ENCODE peak calls at places on chromosomes 4 and X, in seven cellular contexts. W is skeletal muscle cell; A is kidney; U is kidney glomerular epithelial cell; R is activated CD4-positive, alpha-beta T cell treated with anti-CD3 and anti-CD28 coated beads for 36 hours; J is NCI-H2081; T is fibroblast of pulmonary artery. Q is an unnamed sample.

GRCh38 chrX:13376857-13377441 is 57.1 kb upstream of the ATXN3L start:
- DNase-seq in A (no peak), T (peak), W (peak), J (peak), U (no peak), R (peak), Q (peak)

GRCh38 chrX:50691820-50692219 is 122.2 kb downstream of the SHROOM4 start:
- DNase-seq in J (peak), A (no peak), W (no peak), T (peak), U (peak), R (peak), Q (peak)

GRCh38 chrX:37871626-37872302 is 24.4 kb upstream of the DYNLT3 start:
- DNase-seq in W (peak), U (peak), A (no peak), T (peak), J (no peak), R (peak), Q (peak)

GRCh38 chr4:15164571-15164970 is 162.3 kb downstream of the CPEB2 start:
- DNase-seq in W (no peak), J (no peak), R (no peak), A (no peak), U (peak), T (no peak), Q (no peak)

GRCh38 chr4:39565925-39566630 is 38.8 kb upstream of the UGDH start:
- DNase-seq in W (peak), R (no peak), A (no peak), U (peak), J (no peak), T (peak), Q (no peak)

GRCh38 chr4:66564901-66565648 is 894.8 kb upstream of the EPHA5 start:
- DNase-seq in T (peak), R (no peak), U (no peak), J (no peak), W (peak), A (no peak), Q (no peak)

GRCh38 chrX:47992669-47993068 is 11.1 kb downstream of the ZNF182 start:
- DNase-seq in J (no peak), R (no peak), U (no peak), W (no peak), A (no peak), T (no peak), Q (no peak)

GRCh38 chr4:105634402-105634801 is 74.1 kb downstream of the INTS12 start:
- DNase-seq in T (no peak), A (no peak), R (no peak), J (no peak), U (no peak), W (no peak), Q (no peak)

GRCh38 chrX:86066998-86067397 is 19.6 kb upstream of the CHM start:
- DNase-seq in R (no peak), A (no peak), U (no peak), T (no peak), J (no peak), W (no peak), Q (no peak)

GRCh38 chr4:48665555-48666186 is 114.4 kb downstream of the FRYL start:
- DNase-seq in W (no peak), J (no peak), U (no peak), R (no peak), T (no peak), A (no peak), Q (no peak)

GRCh38 chr4:22238742-22239141 is 277.1 kb downstream of the ADGRA3 start:
- DNase-seq in R (no peak), A (no peak), U (no peak), J (no peak), W (no peak), T (peak), Q (peak)

GRCh38 chrX:43868791-43869190 is 13.5 kb downstream of the MAOB start:
- DNase-seq in A (no peak), T (no peak), J (no peak), W (no peak), U (peak), R (no peak), Q (peak)

GRCh38 chr4:119210760-119211159 is 1.8 kb upstream of the USP53 start:
- DNase-seq in U (no peak), W (peak), J (no peak), T (peak), R (no peak), A (no peak), Q (no peak)

GRCh38 chr4:184950926-184951325 is 67.4 kb upstream of the HELT start:
- DNase-seq in U (no peak), A (no peak), W (no peak), R (no peak), T (no peak), J (no peak), Q (no peak)

GRCh38 chrX:132520213-132520612 is 31.4 kb upstream of the MBNL3 start:
- DNase-seq in U (no peak), W (no peak), A (no peak), J (no peak), T (no peak), R (no peak), Q (no peak)

GRCh38 chr4:1249731-1250526 is 999 bp upstream of the CTBP1 start:
- DNase-seq in J (peak), W (no peak), T (peak), R (peak), A (peak), U (no peak), Q (no peak)

GRCh38 chrX:21408776-21409175 is 34.6 kb downstream of the CNKSR2 start:
- DNase-seq in W (no peak), U (no peak), A (no peak), R (no peak), T (no peak), J (no peak), Q (no peak)

GRCh38 chrX:107537815-107538214 is 88.4 kb downstream of the FRMPD3 start:
- DNase-seq in T (peak), J (peak), U (peak), W (no peak), A (no peak), R (peak), Q (peak)

GRCh38 chrX:19707472-19707871 is 179.9 kb downstream of the SH3KBP1 start:
- DNase-seq in A (no peak), J (no peak), R (no peak), U (no peak), W (no peak), T (peak), Q (no peak)

GRCh38 chr4:105061720-105062119 is 85.0 kb upstream of the TET2 start:
- DNase-seq in W (no peak), R (no peak), A (no peak), U (no peak), T (no peak), J (no peak), Q (no peak)

GRCh38 chr4:52142816-52143215 is 91.7 kb downstream of the SPATA18 start:
- DNase-seq in J (no peak), U (no peak), R (no peak), A (no peak), W (no peak), T (no peak), Q (no peak)

GRCh38 chr4:139835006-139835405 is 169.4 kb downstream of the MGST2 start:
- DNase-seq in A (no peak), T (peak), J (no peak), R (no peak), U (peak), W (no peak), Q (peak)

GRCh38 chrX:101415180-101416130 is 7.4 kb downstream of the HNRNPH2 start:
- DNase-seq in W (no peak), U (peak), R (peak), T (peak), J (peak), A (no peak), Q (peak)

GRCh38 chr4:77819409-77819835 is 254 bp upstream of the CNOT6L start:
- DNase-seq in W (no peak), J (peak), A (peak), R (peak), T (peak), U (no peak), Q (no peak)

GRCh38 chrX:148371251-148371650 is 129.2 kb upstream of the AFF2 start:
- DNase-seq in T (no peak), R (no peak), J (no peak), U (no peak), W (no peak), A (no peak), Q (no peak)

GRCh38 chrX:23554304-23554703 is 113.0 kb upstream of the PRDX4 start:
- DNase-seq in U (peak), W (peak), A (no peak), T (peak), J (peak), R (no peak), Q (peak)

GRCh38 chrX:150935466-150935865 is 37.0 kb upstream of the CD99L2 start:
- DNase-seq in W (peak), J (no peak), T (peak), U (peak), R (no peak), A (peak), Q (no peak)

GRCh38 chr4:158496030-158496741 is 25.5 kb upstream of the RXFP1 start:
- DNase-seq in U (no peak), A (no peak), T (peak), J (no peak), R (peak), W (no peak), Q (peak)

GRCh38 chr4:94304365-94304971 is 38.2 kb downstream of the HPGDS start:
- DNase-seq in T (peak), R (peak), A (no peak), U (peak), J (peak), W (no peak), Q (peak)

GRCh38 chr4:126395661-126396060 is 1080.9 kb downstream of the FAT4 start:
- DNase-seq in U (no peak), R (no peak), T (peak), W (peak), A (no peak), J (no peak), Q (no peak)

GRCh38 chr4:129136433-129136832 is 40.5 kb downstream of the C4orf33 start:
- DNase-seq in U (no peak), J (no peak), R (no peak), T (no peak), W (no peak), A (no peak), Q (no peak)

GRCh38 chrX:10900585-10901289 is 210.4 kb upstream of the HCCS start:
- DNase-seq in R (no peak), J (no peak), W (no peak), T (peak), U (peak), A (no peak), Q (no peak)

GRCh38 chr4:119523399-119523798 is 105.2 kb downstream of the PDE5A start:
- DNase-seq in R (no peak), J (no peak), T (no peak), U (no peak), A (no peak), W (no peak), Q (no peak)

GRCh38 chr4:104491396-104491821 is 3.3 kb downstream of the CXXC4 start:
- DNase-seq in J (peak), U (no peak), R (peak), A (peak), W (no peak), T (peak), Q (peak)

GRCh38 chr4:3375688-3376087 is 66.1 kb upstream of the HGFAC start:
- DNase-seq in U (peak), R (no peak), J (no peak), T (peak), W (peak), A (no peak), Q (peak)

GRCh38 chr4:127446309-127446708 is 186.4 kb upstream of the INTU start:
- DNase-seq in U (no peak), T (no peak), A (no peak), W (no peak), J (no peak), R (no peak), Q (no peak)

GRCh38 chrX:74449322-74449936 is 28.1 kb downstream of the SLC16A2 start:
- DNase-seq in A (no peak), U (no peak), J (no peak), T (no peak), W (no peak), R (peak), Q (no peak)

GRCh38 chr4:125125256-125125655 is 189.5 kb upstream of the FAT4 start:
- DNase-seq in U (no peak), R (no peak), A (no peak), W (no peak), T (peak), J (no peak), Q (no peak)